ENCODE peak calls at places on chromosome 3, in five cellular contexts. G is Daoy; F is CD4-positive, CD25-positive, alpha-beta regulatory T cell; Y is mucosa of gallbladder; N is ELF-1. W is an unnamed sample.
A peak's percentile ranks its signal among the peaks of the same experiment; 100 is the strongest.

GRCh38 chr3:134312072-134312872 is 61.6 kb upstream of the RYK start:
- DNase-seq in G (peak; percentile 85), F (no peak), Y (no peak), N (peak; percentile 72), W (peak; percentile 45)

GRCh38 chr3:80350771-80351170 is 583.0 kb upstream of the ROBO1 start:
- DNase-seq in N (no peak), F (no peak), G (no peak), Y (no peak), W (no peak)

GRCh38 chr3:31981206-31982181 is at the start of the genes OSBPL10 and ZNF860:
- DNase-seq in G (peak; percentile 91), F (peak; percentile 55), Y (peak; percentile 91), N (peak; percentile 89), W (peak; percentile 97)

GRCh38 chr3:149575213-149575961 is 82.4 kb downstream of the WWTR1 start:
- DNase-seq in F (no peak), Y (peak; percentile 27), G (peak; percentile 95), N (no peak), W (peak; percentile 70)

GRCh38 chr3:183315739-183316138 is 62.7 kb downstream of the B3GNT5 start:
- DNase-seq in G (no peak), N (peak; percentile 51), Y (no peak), F (no peak), W (no peak)

GRCh38 chr3:117669761-117670160 is 960.2 kb downstream of the TUSC7 start:
- DNase-seq in N (no peak), Y (no peak), F (no peak), G (no peak), W (no peak)

GRCh38 chr3:36166477-36166876 is 213.8 kb upstream of the STAC start:
- DNase-seq in F (no peak), Y (no peak), N (no peak), G (peak; percentile 46), W (peak; percentile 63)

GRCh38 chr3:87088984-87089841 is 98.3 kb upstream of the VGLL3 start:
- DNase-seq in Y (peak; percentile 53), G (peak; percentile 75), F (peak; percentile 10), N (peak; percentile 45), W (no peak)

GRCh38 chr3:66038726-66039589 is at the start of gene MAGI1:
- DNase-seq in F (peak; percentile 63), Y (peak; percentile 94), N (peak; percentile 96), G (peak; percentile 93), W (peak; percentile 96)

GRCh38 chr3:185280572-185281365 is 26.9 kb upstream of the EHHADH start:
- DNase-seq in G (peak; percentile 41), N (no peak), F (peak; percentile 31), Y (no peak), W (peak; percentile 77)

GRCh38 chr3:129317876-129318275 is 39.2 kb downstream of the HMCES start:
- DNase-seq in N (no peak), F (no peak), G (no peak), Y (no peak), W (no peak)